ENCODE peak calls at places on chromosome 17, in seven cellular contexts. One of them, this sample, is unnamed.

GRCh38 chr17:57413848-57414651 is 157.7 kb downstream of the MSI2 start:
- DNase-seq in iris pigment epithelial cell: no peak
- DNase-seq in tibial nerve: no peak
- DNase-seq in hypothalamus: no peak
- DNase-seq in H4: no peak
- DNase-seq in stimulated activated naive B cell treated with anti-CD40 and anti-IgM and Interleukin-4, amounts not matched to agents 10 μg/mL and 1 μg/mL and 100 μg/mL, for 72 hours: no peak
- DNase-seq in skeletal muscle cell: no peak
- DNase-seq in this sample: no peak

GRCh38 chr17:50169121-50169764 is 3.4 kb downstream of the SGCA start:
- DNase-seq in iris pigment epithelial cell: peak
- DNase-seq in tibial nerve: no peak
- DNase-seq in hypothalamus: no peak
- DNase-seq in H4: peak
- DNase-seq in stimulated activated naive B cell treated with anti-CD40 and anti-IgM and Interleukin-4, amounts not matched to agents 10 μg/mL and 1 μg/mL and 100 μg/mL, for 72 hours: peak
- DNase-seq in skeletal muscle cell: no peak
- DNase-seq in this sample: no peak

GRCh38 chr17:57091186-57091618 is 6.2 kb downstream of the AKAP1 start:
- DNase-seq in iris pigment epithelial cell: no peak
- DNase-seq in tibial nerve: no peak
- DNase-seq in hypothalamus: no peak
- DNase-seq in H4: no peak
- DNase-seq in stimulated activated naive B cell treated with anti-CD40 and anti-IgM and Interleukin-4, amounts not matched to agents 10 μg/mL and 1 μg/mL and 100 μg/mL, for 72 hours: no peak
- DNase-seq in skeletal muscle cell: no peak
- DNase-seq in this sample: no peak

GRCh38 chr17:64653325-64653984 is 8.7 kb downstream of the SMURF2 start:
- DNase-seq in iris pigment epithelial cell: peak
- DNase-seq in tibial nerve: no peak
- DNase-seq in hypothalamus: no peak
- DNase-seq in H4: peak
- DNase-seq in stimulated activated naive B cell treated with anti-CD40 and anti-IgM and Interleukin-4, amounts not matched to agents 10 μg/mL and 1 μg/mL and 100 μg/mL, for 72 hours: no peak
- DNase-seq in skeletal muscle cell: no peak
- DNase-seq in this sample: no peak

GRCh38 chr17:68195667-68196393 is 52.0 kb upstream of the AMZ2 start:
- DNase-seq in iris pigment epithelial cell: no peak
- DNase-seq in tibial nerve: no peak
- DNase-seq in hypothalamus: no peak
- DNase-seq in H4: no peak
- DNase-seq in stimulated activated naive B cell treated with anti-CD40 and anti-IgM and Interleukin-4, amounts not matched to agents 10 μg/mL and 1 μg/mL and 100 μg/mL, for 72 hours: no peak
- DNase-seq in skeletal muscle cell: no peak
- DNase-seq in this sample: no peak

GRCh38 chr17:3385869-3386816 is at the start of gene OR3A2:
- DNase-seq in iris pigment epithelial cell: no peak
- DNase-seq in tibial nerve: no peak
- DNase-seq in hypothalamus: no peak
- DNase-seq in H4: no peak
- DNase-seq in stimulated activated naive B cell treated with anti-CD40 and anti-IgM and Interleukin-4, amounts not matched to agents 10 μg/mL and 1 μg/mL and 100 μg/mL, for 72 hours: no peak
- DNase-seq in skeletal muscle cell: no peak
- DNase-seq in this sample: no peak

GRCh38 chr17:76469991-76470739 is 2.8 kb downstream of the AANAT start:
- DNase-seq in iris pigment epithelial cell: no peak
- DNase-seq in tibial nerve: no peak
- DNase-seq in hypothalamus: no peak
- DNase-seq in H4: no peak
- DNase-seq in stimulated activated naive B cell treated with anti-CD40 and anti-IgM and Interleukin-4, amounts not matched to agents 10 μg/mL and 1 μg/mL and 100 μg/mL, for 72 hours: no peak
- DNase-seq in skeletal muscle cell: no peak
- DNase-seq in this sample: no peak

GRCh38 chr17:77802811-77803220 is 155.7 kb upstream of the TNRC6C start:
- DNase-seq in iris pigment epithelial cell: peak
- DNase-seq in tibial nerve: no peak
- DNase-seq in hypothalamus: no peak
- DNase-seq in H4: no peak
- DNase-seq in stimulated activated naive B cell treated with anti-CD40 and anti-IgM and Interleukin-4, amounts not matched to agents 10 μg/mL and 1 μg/mL and 100 μg/mL, for 72 hours: no peak
- DNase-seq in skeletal muscle cell: no peak
- DNase-seq in this sample: no peak

GRCh38 chr17:68777856-68778694 is 176.9 kb upstream of the FAM20A start:
- DNase-seq in iris pigment epithelial cell: no peak
- DNase-seq in tibial nerve: no peak
- DNase-seq in hypothalamus: no peak
- DNase-seq in H4: no peak
- DNase-seq in stimulated activated naive B cell treated with anti-CD40 and anti-IgM and Interleukin-4, amounts not matched to agents 10 μg/mL and 1 μg/mL and 100 μg/mL, for 72 hours: no peak
- DNase-seq in skeletal muscle cell: no peak
- DNase-seq in this sample: no peak

GRCh38 chr17:62906881-62907280 is 59.2 kb upstream of the TANC2 start:
- DNase-seq in iris pigment epithelial cell: no peak
- DNase-seq in tibial nerve: no peak
- DNase-seq in hypothalamus: no peak
- DNase-seq in H4: no peak
- DNase-seq in stimulated activated naive B cell treated with anti-CD40 and anti-IgM and Interleukin-4, amounts not matched to agents 10 μg/mL and 1 μg/mL and 100 μg/mL, for 72 hours: no peak
- DNase-seq in skeletal muscle cell: no peak
- DNase-seq in this sample: no peak

GRCh38 chr17:74212262-74212912 is 984 bp upstream of the TTYH2 start:
- DNase-seq in iris pigment epithelial cell: peak
- DNase-seq in tibial nerve: no peak
- DNase-seq in hypothalamus: no peak
- DNase-seq in H4: peak
- DNase-seq in stimulated activated naive B cell treated with anti-CD40 and anti-IgM and Interleukin-4, amounts not matched to agents 10 μg/mL and 1 μg/mL and 100 μg/mL, for 72 hours: peak
- DNase-seq in skeletal muscle cell: no peak
- DNase-seq in this sample: no peak

GRCh38 chr17:8188408-8188839 is 1.6 kb downstream of the BORCS6 start:
- DNase-seq in iris pigment epithelial cell: no peak
- DNase-seq in tibial nerve: no peak
- DNase-seq in hypothalamus: peak
- DNase-seq in H4: no peak
- DNase-seq in stimulated activated naive B cell treated with anti-CD40 and anti-IgM and Interleukin-4, amounts not matched to agents 10 μg/mL and 1 μg/mL and 100 μg/mL, for 72 hours: no peak
- DNase-seq in skeletal muscle cell: no peak
- DNase-seq in this sample: no peak

GRCh38 chr17:4551796-4552525 is 3.2 kb downstream of the MYBBP1A start:
- DNase-seq in iris pigment epithelial cell: no peak
- DNase-seq in tibial nerve: no peak
- DNase-seq in hypothalamus: no peak
- DNase-seq in H4: no peak
- DNase-seq in stimulated activated naive B cell treated with anti-CD40 and anti-IgM and Interleukin-4, amounts not matched to agents 10 μg/mL and 1 μg/mL and 100 μg/mL, for 72 hours: no peak
- DNase-seq in skeletal muscle cell: no peak
- DNase-seq in this sample: no peak

GRCh38 chr17:77212081-77212832 is 71.5 kb downstream of the SEC14L1 start:
- DNase-seq in iris pigment epithelial cell: no peak
- DNase-seq in tibial nerve: no peak
- DNase-seq in hypothalamus: no peak
- DNase-seq in H4: no peak
- DNase-seq in stimulated activated naive B cell treated with anti-CD40 and anti-IgM and Interleukin-4, amounts not matched to agents 10 μg/mL and 1 μg/mL and 100 μg/mL, for 72 hours: peak
- DNase-seq in skeletal muscle cell: no peak
- DNase-seq in this sample: no peak

GRCh38 chr17:5078106-5079028 is at the start of gene ZFP3:
- DNase-seq in iris pigment epithelial cell: peak
- DNase-seq in tibial nerve: peak
- DNase-seq in hypothalamus: peak
- DNase-seq in H4: no peak
- DNase-seq in stimulated activated naive B cell treated with anti-CD40 and anti-IgM and Interleukin-4, amounts not matched to agents 10 μg/mL and 1 μg/mL and 100 μg/mL, for 72 hours: peak
- DNase-seq in skeletal muscle cell: peak
- DNase-seq in this sample: no peak

GRCh38 chr17:38352245-38353083 is 820 bp downstream of the SOCS7 start:
- DNase-seq in iris pigment epithelial cell: peak
- DNase-seq in tibial nerve: no peak
- DNase-seq in hypothalamus: no peak
- DNase-seq in H4: no peak
- DNase-seq in stimulated activated naive B cell treated with anti-CD40 and anti-IgM and Interleukin-4, amounts not matched to agents 10 μg/mL and 1 μg/mL and 100 μg/mL, for 72 hours: peak
- DNase-seq in skeletal muscle cell: no peak
- DNase-seq in this sample: no peak

GRCh38 chr17:40173091-40173777 is 4.0 kb upstream of the RAPGEFL1 start:
- DNase-seq in iris pigment epithelial cell: no peak
- DNase-seq in tibial nerve: no peak
- DNase-seq in hypothalamus: no peak
- DNase-seq in H4: no peak
- DNase-seq in stimulated activated naive B cell treated with anti-CD40 and anti-IgM and Interleukin-4, amounts not matched to agents 10 μg/mL and 1 μg/mL and 100 μg/mL, for 72 hours: no peak
- DNase-seq in skeletal muscle cell: no peak
- DNase-seq in this sample: no peak

GRCh38 chr17:10130263-10130662 is 68.1 kb downstream of the GAS7 start:
- DNase-seq in iris pigment epithelial cell: no peak
- DNase-seq in tibial nerve: no peak
- DNase-seq in hypothalamus: no peak
- DNase-seq in H4: no peak
- DNase-seq in stimulated activated naive B cell treated with anti-CD40 and anti-IgM and Interleukin-4, amounts not matched to agents 10 μg/mL and 1 μg/mL and 100 μg/mL, for 72 hours: no peak
- DNase-seq in skeletal muscle cell: no peak
- DNase-seq in this sample: no peak

GRCh38 chr17:32253117-32253611 is 12.5 kb upstream of the RHBDL3 start:
- DNase-seq in iris pigment epithelial cell: peak
- DNase-seq in tibial nerve: peak
- DNase-seq in hypothalamus: no peak
- DNase-seq in H4: peak
- DNase-seq in stimulated activated naive B cell treated with anti-CD40 and anti-IgM and Interleukin-4, amounts not matched to agents 10 μg/mL and 1 μg/mL and 100 μg/mL, for 72 hours: peak
- DNase-seq in skeletal muscle cell: peak
- DNase-seq in this sample: peak

GRCh38 chr17:1372618-1373017 is 27.4 kb downstream of the YWHAE start:
- DNase-seq in iris pigment epithelial cell: no peak
- DNase-seq in tibial nerve: no peak
- DNase-seq in hypothalamus: no peak
- DNase-seq in H4: no peak
- DNase-seq in stimulated activated naive B cell treated with anti-CD40 and anti-IgM and Interleukin-4, amounts not matched to agents 10 μg/mL and 1 μg/mL and 100 μg/mL, for 72 hours: no peak
- DNase-seq in skeletal muscle cell: no peak
- DNase-seq in this sample: no peak

GRCh38 chr17:78302478-78302877 is 57.4 kb downstream of the SOCS3 start:
- DNase-seq in iris pigment epithelial cell: no peak
- DNase-seq in tibial nerve: no peak
- DNase-seq in hypothalamus: no peak
- DNase-seq in H4: no peak
- DNase-seq in stimulated activated naive B cell treated with anti-CD40 and anti-IgM and Interleukin-4, amounts not matched to agents 10 μg/mL and 1 μg/mL and 100 μg/mL, for 72 hours: no peak
- DNase-seq in skeletal muscle cell: no peak
- DNase-seq in this sample: no peak

GRCh38 chr17:50893183-50893993 is 27.2 kb upstream of the TOB1 start:
- DNase-seq in iris pigment epithelial cell: peak
- DNase-seq in tibial nerve: peak
- DNase-seq in hypothalamus: peak
- DNase-seq in H4: peak
- DNase-seq in stimulated activated naive B cell treated with anti-CD40 and anti-IgM and Interleukin-4, amounts not matched to agents 10 μg/mL and 1 μg/mL and 100 μg/mL, for 72 hours: no peak
- DNase-seq in skeletal muscle cell: no peak
- DNase-seq in this sample: no peak

GRCh38 chr17:78110363-78111011 is 18.1 kb downstream of the TMC6 start:
- DNase-seq in iris pigment epithelial cell: no peak
- DNase-seq in tibial nerve: no peak
- DNase-seq in hypothalamus: no peak
- DNase-seq in H4: no peak
- DNase-seq in stimulated activated naive B cell treated with anti-CD40 and anti-IgM and Interleukin-4, amounts not matched to agents 10 μg/mL and 1 μg/mL and 100 μg/mL, for 72 hours: no peak
- DNase-seq in skeletal muscle cell: no peak
- DNase-seq in this sample: no peak

GRCh38 chr17:28363186-28363585 is 1.8 kb downstream of the SEBOX start:
- DNase-seq in iris pigment epithelial cell: no peak
- DNase-seq in tibial nerve: no peak
- DNase-seq in hypothalamus: no peak
- DNase-seq in H4: no peak
- DNase-seq in stimulated activated naive B cell treated with anti-CD40 and anti-IgM and Interleukin-4, amounts not matched to agents 10 μg/mL and 1 μg/mL and 100 μg/mL, for 72 hours: no peak
- DNase-seq in skeletal muscle cell: no peak
- DNase-seq in this sample: no peak

GRCh38 chr17:62727916-62728672 is 80.0 kb downstream of the MARCHF10 start:
- DNase-seq in iris pigment epithelial cell: no peak
- DNase-seq in tibial nerve: no peak
- DNase-seq in hypothalamus: no peak
- DNase-seq in H4: no peak
- DNase-seq in stimulated activated naive B cell treated with anti-CD40 and anti-IgM and Interleukin-4, amounts not matched to agents 10 μg/mL and 1 μg/mL and 100 μg/mL, for 72 hours: no peak
- DNase-seq in skeletal muscle cell: no peak
- DNase-seq in this sample: no peak

This sample was measured in amniotic stem cell.